ENCODE peak calls at places on chromosomes 16 and 17, in seven cellular contexts. One of them, this sample, is unnamed. For H3K4me1 and H3K9me3, the result is how much of the 10 kb centered on the place peaks cover.

GRCh38 chr17:16583781-16584180 is 14.8 kb upstream of the ZNF287 start:
- ATAC-seq in body of pancreas: no peak
- ATAC-seq in CD4-positive, CD25-positive, alpha-beta regulatory T cell: no peak
- ATAC-seq in heart right ventricle: no peak
- ATAC-seq in pancreas: no peak
- ATAC-seq in Panc1: no peak
- ATAC-seq in lower lobe of right lung: no peak
- ATAC-seq in this sample: no peak

GRCh38 chr16:66927918-66928649 is 2.7 kb upstream of the RRAD start:
- ATAC-seq in body of pancreas: no peak
- ATAC-seq in CD4-positive, CD25-positive, alpha-beta regulatory T cell: no peak
- ATAC-seq in heart right ventricle: peak
- ATAC-seq in pancreas: no peak
- ATAC-seq in Panc1: no peak
- ATAC-seq in lower lobe of right lung: no peak
- ATAC-seq in this sample: no peak

GRCh38 chr17:58630883-58631522 is 60.8 kb downstream of the TEX14 start:
- ATAC-seq in body of pancreas: no peak
- ATAC-seq in CD4-positive, CD25-positive, alpha-beta regulatory T cell: no peak
- ATAC-seq in heart right ventricle: no peak
- ATAC-seq in pancreas: peak
- ATAC-seq in Panc1: peak
- ATAC-seq in lower lobe of right lung: peak
- ATAC-seq in this sample: no peak

GRCh38 chr17:28982191-28982793 is 23.5 kb downstream of the SEZ6 start:
- ATAC-seq in body of pancreas: no peak
- ATAC-seq in CD4-positive, CD25-positive, alpha-beta regulatory T cell: peak
- ATAC-seq in heart right ventricle: peak
- ATAC-seq in pancreas: peak
- ATAC-seq in Panc1: no peak
- ATAC-seq in lower lobe of right lung: peak
- ATAC-seq in this sample: peak

GRCh38 chr16:23896832-23897821 is 61.3 kb downstream of the PRKCB start:
- ATAC-seq in body of pancreas: no peak
- ATAC-seq in CD4-positive, CD25-positive, alpha-beta regulatory T cell: no peak
- ATAC-seq in heart right ventricle: no peak
- ATAC-seq in pancreas: no peak
- ATAC-seq in Panc1: no peak
- ATAC-seq in lower lobe of right lung: no peak
- ATAC-seq in this sample: no peak

GRCh38 chr17:10614536-10615155 is 42.5 kb downstream of the MYH3 start:
- ATAC-seq in body of pancreas: peak
- ATAC-seq in CD4-positive, CD25-positive, alpha-beta regulatory T cell: no peak
- ATAC-seq in heart right ventricle: peak
- ATAC-seq in pancreas: peak
- ATAC-seq in Panc1: peak
- ATAC-seq in lower lobe of right lung: peak
- ATAC-seq in this sample: peak

GRCh38 chr17:72466199-72466598 is 345.4 kb downstream of the SOX9 start:
- ATAC-seq in body of pancreas: peak
- ATAC-seq in CD4-positive, CD25-positive, alpha-beta regulatory T cell: no peak
- ATAC-seq in heart right ventricle: no peak
- ATAC-seq in pancreas: peak
- ATAC-seq in Panc1: peak
- ATAC-seq in lower lobe of right lung: peak
- ATAC-seq in this sample: no peak

GRCh38 chr16:3957344-3957980 is 76.9 kb upstream of the CREBBP start:
- ATAC-seq in body of pancreas: no peak
- ATAC-seq in CD4-positive, CD25-positive, alpha-beta regulatory T cell: no peak
- ATAC-seq in heart right ventricle: no peak
- ATAC-seq in pancreas: no peak
- ATAC-seq in Panc1: no peak
- ATAC-seq in lower lobe of right lung: no peak
- ATAC-seq in this sample: no peak

DNA sequence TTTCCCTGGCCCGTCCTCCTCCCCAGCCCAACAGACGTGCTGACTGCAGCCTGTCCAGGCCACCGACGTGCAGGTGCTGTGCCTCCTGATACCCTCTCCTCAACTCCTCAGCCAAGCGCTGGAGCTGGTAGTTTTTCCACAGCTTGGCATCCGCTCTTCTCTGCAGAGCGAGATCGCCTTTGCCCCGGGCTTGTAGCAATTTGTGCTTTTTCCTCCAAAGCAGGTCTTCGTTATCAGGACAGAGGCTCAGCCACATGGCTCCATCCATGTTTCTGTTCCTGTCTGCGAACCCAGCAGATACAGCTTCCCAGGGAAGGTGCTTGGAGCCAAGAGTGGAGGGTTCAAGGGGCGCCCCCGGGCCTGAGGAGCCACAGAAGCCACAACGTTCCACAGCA is 10.9 kb downstream of the CEP295NL start:
- ATAC-seq in body of pancreas: no peak
- ATAC-seq in CD4-positive, CD25-positive, alpha-beta regulatory T cell: no peak
- ATAC-seq in heart right ventricle: no peak
- ATAC-seq in pancreas: no peak
- ATAC-seq in Panc1: no peak
- ATAC-seq in lower lobe of right lung: no peak
- ATAC-seq in this sample: no peak
- H3K4me3 ChIP-seq in body of pancreas: no peak
- H3K4me3 ChIP-seq in CD4-positive, CD25-positive, alpha-beta regulatory T cell: no peak
- H3K4me3 ChIP-seq in heart right ventricle: no peak
- H3K4me3 ChIP-seq in pancreas: no peak
- H3K4me3 ChIP-seq in Panc1: no peak
- H3K4me3 ChIP-seq in lower lobe of right lung: no peak
- H3K4me3 ChIP-seq in this sample: no peak

DNA sequence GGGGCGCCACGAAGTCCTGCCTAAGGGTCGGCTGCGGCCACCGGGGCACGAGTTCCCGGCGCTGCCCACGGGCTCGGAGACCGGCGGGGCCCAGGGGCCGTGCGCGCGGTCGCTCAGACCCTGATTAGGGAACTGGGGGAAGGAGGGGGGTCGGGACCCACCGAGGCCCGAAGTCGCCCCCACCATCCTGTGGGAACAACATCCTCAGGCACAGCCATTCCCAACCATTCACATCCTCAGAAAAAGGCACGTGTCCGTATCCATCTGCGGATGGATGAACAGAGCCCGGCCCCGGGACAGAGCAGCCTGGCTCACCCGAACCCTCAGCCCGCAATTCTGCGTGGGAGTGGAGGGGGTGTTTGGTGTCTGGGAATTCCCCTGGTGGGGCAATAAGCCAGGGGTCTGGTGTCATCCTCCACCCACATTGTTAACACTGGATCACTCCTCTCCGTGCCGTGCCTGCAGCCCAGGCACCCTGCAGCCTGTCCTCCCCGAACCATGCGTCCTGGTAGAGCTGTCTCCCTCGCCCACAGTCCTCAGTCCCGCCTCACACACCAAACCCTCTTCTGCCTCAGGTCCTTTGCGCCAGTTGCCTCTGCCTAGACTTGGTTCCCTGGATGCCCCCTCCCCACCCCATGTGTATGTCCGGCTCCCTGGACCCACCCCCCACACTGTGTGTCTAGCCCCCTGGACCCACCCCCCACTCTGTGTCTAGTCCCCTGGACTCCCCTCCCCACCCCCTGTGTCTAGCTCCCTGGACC is 789 bp upstream of the CCDC57 start:
- ATAC-seq in body of pancreas: peak
- ATAC-seq in CD4-positive, CD25-positive, alpha-beta regulatory T cell: no peak
- ATAC-seq in heart right ventricle: peak
- ATAC-seq in pancreas: peak
- ATAC-seq in Panc1: peak
- ATAC-seq in lower lobe of right lung: peak
- ATAC-seq in this sample: peak
- H3K4me1 ChIP-seq in body of pancreas: under half
- H3K4me1 ChIP-seq in CD4-positive, CD25-positive, alpha-beta regulatory T cell: under half
- H3K4me1 ChIP-seq in heart right ventricle: under half
- H3K4me1 ChIP-seq in pancreas: under half
- H3K4me1 ChIP-seq in Panc1: under half
- H3K4me1 ChIP-seq in lower lobe of right lung: under half
- H3K4me1 ChIP-seq in this sample: under half

DNA sequence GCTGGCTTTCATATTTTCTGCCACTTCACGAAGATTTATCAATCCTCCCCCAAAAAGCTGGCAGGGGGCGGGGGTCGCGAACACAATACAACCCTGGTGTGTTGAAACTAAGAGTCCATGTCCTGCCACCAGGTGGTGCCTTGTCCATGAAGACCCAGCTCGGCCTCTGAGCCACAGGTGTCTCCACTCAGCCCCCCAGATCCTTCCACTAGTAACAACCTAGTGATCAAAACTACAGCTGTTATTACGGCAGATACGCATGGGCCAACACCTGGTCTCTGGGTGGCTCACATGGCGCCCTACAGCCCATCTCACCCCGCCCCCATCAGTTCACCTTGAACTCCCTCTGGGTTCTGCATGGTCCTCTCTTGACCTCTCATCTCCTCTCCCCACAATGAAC is 27.7 kb downstream of the USP7 start:
- ATAC-seq in body of pancreas: no peak
- ATAC-seq in CD4-positive, CD25-positive, alpha-beta regulatory T cell: no peak
- ATAC-seq in heart right ventricle: peak
- ATAC-seq in pancreas: no peak
- ATAC-seq in Panc1: peak
- ATAC-seq in lower lobe of right lung: peak
- ATAC-seq in this sample: no peak
- H3K9me3 ChIP-seq in body of pancreas: under half
- H3K9me3 ChIP-seq in CD4-positive, CD25-positive, alpha-beta regulatory T cell: under half
- H3K9me3 ChIP-seq in heart right ventricle: under half
- H3K9me3 ChIP-seq in pancreas: under half
- H3K9me3 ChIP-seq in Panc1: under half
- H3K9me3 ChIP-seq in lower lobe of right lung: under half
- H3K9me3 ChIP-seq in this sample: under half

GRCh38 chr16:50441758-50442157 is 73.0 kb upstream of the BRD7 start:
- ATAC-seq in body of pancreas: no peak
- ATAC-seq in CD4-positive, CD25-positive, alpha-beta regulatory T cell: no peak
- ATAC-seq in heart right ventricle: no peak
- ATAC-seq in pancreas: no peak
- ATAC-seq in Panc1: no peak
- ATAC-seq in lower lobe of right lung: no peak
- ATAC-seq in this sample: no peak
- H3K4me3 ChIP-seq in body of pancreas: no peak
- H3K4me3 ChIP-seq in CD4-positive, CD25-positive, alpha-beta regulatory T cell: no peak
- H3K4me3 ChIP-seq in heart right ventricle: no peak
- H3K4me3 ChIP-seq in pancreas: no peak
- H3K4me3 ChIP-seq in Panc1: no peak
- H3K4me3 ChIP-seq in lower lobe of right lung: no peak
- H3K4me3 ChIP-seq in this sample: no peak

GRCh38 chr16:87461466-87461975 is 31.3 kb downstream of the ZCCHC14 start:
- ATAC-seq in body of pancreas: peak
- ATAC-seq in CD4-positive, CD25-positive, alpha-beta regulatory T cell: peak
- ATAC-seq in heart right ventricle: peak
- ATAC-seq in pancreas: peak
- ATAC-seq in Panc1: peak
- ATAC-seq in lower lobe of right lung: peak
- ATAC-seq in this sample: no peak
- H3K4me1 ChIP-seq in body of pancreas: half or more
- H3K4me1 ChIP-seq in CD4-positive, CD25-positive, alpha-beta regulatory T cell: under half
- H3K4me1 ChIP-seq in heart right ventricle: half or more
- H3K4me1 ChIP-seq in pancreas: under half
- H3K4me1 ChIP-seq in Panc1: under half
- H3K4me1 ChIP-seq in lower lobe of right lung: half or more
- H3K4me1 ChIP-seq in this sample: under half

DNA sequence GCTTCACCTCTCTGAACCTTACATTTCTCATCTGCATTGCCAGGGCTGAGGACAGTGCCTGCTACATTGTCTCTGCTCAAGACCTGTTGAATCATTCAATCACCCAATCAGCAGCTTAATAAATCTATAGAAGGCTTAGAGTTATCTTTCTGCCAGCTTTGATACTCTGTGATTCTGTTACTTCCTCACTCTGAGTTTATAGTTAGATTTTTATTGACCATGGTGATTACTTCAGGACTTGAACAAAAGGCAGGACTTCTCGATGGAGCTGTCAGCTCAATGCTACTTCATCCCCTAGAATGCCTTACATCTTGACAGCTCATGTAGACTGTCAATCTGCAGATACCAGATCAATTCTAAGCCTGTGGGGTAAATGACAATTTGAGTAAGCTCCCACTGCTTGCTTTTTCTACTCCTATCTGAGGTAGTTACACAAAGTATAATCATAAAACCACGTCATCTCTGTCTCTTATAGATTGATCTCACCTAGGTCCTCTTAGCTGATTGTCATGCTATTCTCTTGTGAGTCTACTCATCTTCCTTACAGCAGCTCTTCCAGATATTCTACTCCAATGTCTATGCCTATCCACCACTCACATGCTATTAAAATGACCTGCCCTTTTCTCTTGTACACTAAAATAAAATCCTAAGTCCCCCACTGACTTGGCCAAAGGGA is 318.3 kb upstream of the CA10 start:
- ATAC-seq in body of pancreas: no peak
- ATAC-seq in CD4-positive, CD25-positive, alpha-beta regulatory T cell: no peak
- ATAC-seq in heart right ventricle: no peak
- ATAC-seq in pancreas: no peak
- ATAC-seq in Panc1: no peak
- ATAC-seq in lower lobe of right lung: no peak
- ATAC-seq in this sample: no peak
- H3K9me3 ChIP-seq in body of pancreas: under half
- H3K9me3 ChIP-seq in CD4-positive, CD25-positive, alpha-beta regulatory T cell: under half
- H3K9me3 ChIP-seq in heart right ventricle: under half
- H3K9me3 ChIP-seq in pancreas: under half
- H3K9me3 ChIP-seq in Panc1: under half
- H3K9me3 ChIP-seq in lower lobe of right lung: under half
- H3K9me3 ChIP-seq in this sample: under half

GRCh38 chr16:73060948-73061495 is 13.1 kb upstream of the ZFHX3 start:
- ATAC-seq in body of pancreas: no peak
- ATAC-seq in CD4-positive, CD25-positive, alpha-beta regulatory T cell: no peak
- ATAC-seq in heart right ventricle: no peak
- ATAC-seq in pancreas: no peak
- ATAC-seq in Panc1: no peak
- ATAC-seq in lower lobe of right lung: no peak
- ATAC-seq in this sample: no peak

GRCh38 chr16:73063284-73063733 is 15.4 kb upstream of the ZFHX3 start:
- ATAC-seq in body of pancreas: no peak
- ATAC-seq in CD4-positive, CD25-positive, alpha-beta regulatory T cell: no peak
- ATAC-seq in heart right ventricle: no peak
- ATAC-seq in pancreas: no peak
- ATAC-seq in Panc1: no peak
- ATAC-seq in lower lobe of right lung: no peak
- ATAC-seq in this sample: no peak

GRCh38 chr16:73064227-73064995 is 16.5 kb upstream of the ZFHX3 start:
- ATAC-seq in body of pancreas: no peak
- ATAC-seq in CD4-positive, CD25-positive, alpha-beta regulatory T cell: no peak
- ATAC-seq in heart right ventricle: peak
- ATAC-seq in pancreas: no peak
- ATAC-seq in Panc1: peak
- ATAC-seq in lower lobe of right lung: peak
- ATAC-seq in this sample: peak

GRCh38 chr16:73063854-73064226 is 15.9 kb upstream of the ZFHX3 start:
- ATAC-seq in body of pancreas: no peak
- ATAC-seq in CD4-positive, CD25-positive, alpha-beta regulatory T cell: no peak
- ATAC-seq in heart right ventricle: no peak
- ATAC-seq in pancreas: no peak
- ATAC-seq in Panc1: no peak
- ATAC-seq in lower lobe of right lung: no peak
- ATAC-seq in this sample: no peak

GRCh38 chr16:73062640-73063283 is 14.8 kb upstream of the ZFHX3 start:
- ATAC-seq in body of pancreas: no peak
- ATAC-seq in CD4-positive, CD25-positive, alpha-beta regulatory T cell: no peak
- ATAC-seq in heart right ventricle: no peak
- ATAC-seq in pancreas: no peak
- ATAC-seq in Panc1: no peak
- ATAC-seq in lower lobe of right lung: no peak
- ATAC-seq in this sample: no peak
- H3K4me3 ChIP-seq in body of pancreas: no peak
- H3K4me3 ChIP-seq in CD4-positive, CD25-positive, alpha-beta regulatory T cell: no peak
- H3K4me3 ChIP-seq in heart right ventricle: peak
- H3K4me3 ChIP-seq in pancreas: no peak
- H3K4me3 ChIP-seq in Panc1: no peak
- H3K4me3 ChIP-seq in lower lobe of right lung: peak
- H3K4me3 ChIP-seq in this sample: peak

This sample was measured in gastroesophageal sphincter.